ENCODE peak calls at places on chromosomes 16 and 17, in four cellular contexts. X is neuronal stem cell; Q is cardiac muscle cell; Y is stimulated activated naive CD4-positive, alpha-beta T cell. L is an unnamed sample.

GRCh38 chr16:84356591-84357116 is 11.7 kb upstream of the ATP2C2 start:
- DNase-seq in X (peak), Q (no peak), Y (no peak), L (no peak)

GRCh38 chr16:49158029-49158642 is 123.5 kb downstream of the CBLN1 start:
- DNase-seq in X (peak), Q (peak), Y (no peak), L (no peak)

GRCh38 chr16:83068686-83069085 is 441.9 kb downstream of the CDH13 start:
- DNase-seq in X (no peak), Q (no peak), Y (no peak), L (no peak)

GRCh38 chr16:61887903-61888302 is 148.3 kb downstream of the CDH8 start:
- DNase-seq in X (no peak), Q (peak), Y (no peak), L (peak)

GRCh38 chr16:28839899-28840298 is 6.2 kb downstream of the TUFM start:
- DNase-seq in X (no peak), Q (no peak), Y (no peak), L (no peak)

GRCh38 chr16:85126731-85127662 is 14.7 kb upstream of the CIBAR2 start:
- DNase-seq in X (peak), Q (peak), Y (no peak), L (no peak)

GRCh38 chr16:48365601-48366164 is 19.5 kb downstream of the SIAH1 start:
- DNase-seq in X (peak), Q (peak), Y (peak), L (no peak)

GRCh38 chr16:56281256-56281805 is 90.0 kb downstream of the GNAO1 start:
- DNase-seq in X (peak), Q (no peak), Y (no peak), L (no peak)

GRCh38 chr17:6660765-6661463 is 9.4 kb downstream of the C17orf100 start:
- DNase-seq in X (no peak), Q (no peak), Y (no peak), L (peak)